ENCODE peak calls at places on chromosomes 2 and 18, in eight cellular contexts. One of them, this sample, is unnamed.

GRCh38 chr18:57446322-57446721 is 11.1 kb downstream of the ONECUT2 start:
- DNase-seq in RWPE1: no peak
- DNase-seq in neural progenitor cell: peak; percentile 75
- DNase-seq in HepG2: peak; percentile 31
- DNase-seq in mesothelial cell of epicardium: no peak
- DNase-seq in esophagus muscularis mucosa: peak; percentile 12
- DNase-seq in chondrocyte: no peak
- DNase-seq in A549: peak; percentile 58
- DNase-seq in this sample: peak; percentile 43

GRCh38 chr2:180622122-180622918 is 358.1 kb upstream of the UBE2E3 start:
- DNase-seq in A549: peak; percentile 33
- DNase-seq in esophagus muscularis mucosa: no peak
- DNase-seq in mesothelial cell of epicardium: no peak
- DNase-seq in chondrocyte: no peak
- DNase-seq in HepG2: no peak
- DNase-seq in RWPE1: no peak
- DNase-seq in neural progenitor cell: no peak
- DNase-seq in this sample: no peak

GRCh38 chr2:65528241-65528574 is 95.8 kb upstream of the SPRED2 start:
- DNase-seq in HepG2: no peak
- DNase-seq in neural progenitor cell: no peak
- DNase-seq in mesothelial cell of epicardium: no peak
- DNase-seq in chondrocyte: no peak
- DNase-seq in esophagus muscularis mucosa: no peak
- DNase-seq in A549: no peak
- DNase-seq in RWPE1: no peak
- DNase-seq in this sample: no peak

GRCh38 chr18:55233850-55234249 is 274.6 kb upstream of the CCDC68 start:
- DNase-seq in HepG2: no peak
- DNase-seq in chondrocyte: no peak
- DNase-seq in A549: no peak
- DNase-seq in esophagus muscularis mucosa: no peak
- DNase-seq in mesothelial cell of epicardium: no peak
- DNase-seq in neural progenitor cell: no peak
- DNase-seq in RWPE1: no peak
- DNase-seq in this sample: no peak

GRCh38 chr2:237859533-237860272 is at the start of gene RAMP1:
- DNase-seq in neural progenitor cell: peak; percentile 45
- DNase-seq in chondrocyte: no peak
- DNase-seq in RWPE1: no peak
- DNase-seq in esophagus muscularis mucosa: no peak
- DNase-seq in A549: no peak
- DNase-seq in mesothelial cell of epicardium: no peak
- DNase-seq in HepG2: no peak
- DNase-seq in this sample: peak; percentile 61

GRCh38 chr2:178870703-178871102 is 63.5 kb upstream of the TTN start:
- DNase-seq in HepG2: no peak
- DNase-seq in neural progenitor cell: no peak
- DNase-seq in esophagus muscularis mucosa: no peak
- DNase-seq in A549: no peak
- DNase-seq in RWPE1: peak; percentile 55
- DNase-seq in chondrocyte: no peak
- DNase-seq in mesothelial cell of epicardium: no peak
- DNase-seq in this sample: no peak

GRCh38 chr2:130922417-130922816 is 85.7 kb downstream of the ARHGEF4 start:
- DNase-seq in RWPE1: no peak
- DNase-seq in HepG2: no peak
- DNase-seq in A549: no peak
- DNase-seq in mesothelial cell of epicardium: no peak
- DNase-seq in esophagus muscularis mucosa: no peak
- DNase-seq in chondrocyte: no peak
- DNase-seq in neural progenitor cell: no peak
- DNase-seq in this sample: no peak

GRCh38 chr2:37389984-37390765 is 45.7 kb downstream of the QPCT start:
- DNase-seq in esophagus muscularis mucosa: peak; percentile 88
- DNase-seq in neural progenitor cell: no peak
- DNase-seq in mesothelial cell of epicardium: no peak
- DNase-seq in A549: peak; percentile 79
- DNase-seq in HepG2: peak; percentile 56
- DNase-seq in RWPE1: peak; percentile 93
- DNase-seq in chondrocyte: no peak
- DNase-seq in this sample: no peak

GRCh38 chr2:157898591-157898996 is 22.5 kb upstream of the ACVR1 start:
- DNase-seq in chondrocyte: no peak
- DNase-seq in mesothelial cell of epicardium: no peak
- DNase-seq in A549: peak; percentile 58
- DNase-seq in RWPE1: peak; percentile 64
- DNase-seq in neural progenitor cell: no peak
- DNase-seq in HepG2: no peak
- DNase-seq in esophagus muscularis mucosa: no peak
- DNase-seq in this sample: no peak

GRCh38 chr2:27960237-27960912 is 69.8 kb downstream of the BABAM2 start:
- DNase-seq in RWPE1: peak; percentile 4
- DNase-seq in neural progenitor cell: no peak
- DNase-seq in A549: no peak
- DNase-seq in chondrocyte: no peak
- DNase-seq in mesothelial cell of epicardium: no peak
- DNase-seq in esophagus muscularis mucosa: no peak
- DNase-seq in HepG2: no peak
- DNase-seq in this sample: no peak

GRCh38 chr18:50453014-50453680 is 78.3 kb downstream of the SKA1 start:
- DNase-seq in esophagus muscularis mucosa: no peak
- DNase-seq in mesothelial cell of epicardium: no peak
- DNase-seq in A549: no peak
- DNase-seq in neural progenitor cell: no peak
- DNase-seq in HepG2: no peak
- DNase-seq in RWPE1: no peak
- DNase-seq in chondrocyte: no peak
- DNase-seq in this sample: no peak

GRCh38 chr2:64092502-64092901 is 51.7 kb downstream of the PELI1 start:
- DNase-seq in neural progenitor cell: no peak
- DNase-seq in RWPE1: no peak
- DNase-seq in mesothelial cell of epicardium: no peak
- DNase-seq in chondrocyte: no peak
- DNase-seq in HepG2: no peak
- DNase-seq in esophagus muscularis mucosa: no peak
- DNase-seq in A549: no peak
- DNase-seq in this sample: no peak

GRCh38 chr2:120862254-120863172 is 126.8 kb downstream of the GLI2 start:
- DNase-seq in HepG2: no peak
- DNase-seq in chondrocyte: peak; percentile 85
- DNase-seq in esophagus muscularis mucosa: no peak
- DNase-seq in A549: no peak
- DNase-seq in RWPE1: no peak
- DNase-seq in mesothelial cell of epicardium: no peak
- DNase-seq in neural progenitor cell: no peak
- DNase-seq in this sample: no peak

GRCh38 chr2:29295843-29296242 is 180.6 kb downstream of the CLIP4 start:
- DNase-seq in RWPE1: peak; percentile 22
- DNase-seq in A549: peak; percentile 42
- DNase-seq in mesothelial cell of epicardium: no peak
- DNase-seq in neural progenitor cell: peak; percentile 52
- DNase-seq in HepG2: no peak
- DNase-seq in chondrocyte: no peak
- DNase-seq in esophagus muscularis mucosa: no peak
- DNase-seq in this sample: peak; percentile 27

GRCh38 chr2:235960011-235960715 is 208.0 kb downstream of the GBX2 start:
- DNase-seq in A549: no peak
- DNase-seq in RWPE1: no peak
- DNase-seq in HepG2: no peak
- DNase-seq in mesothelial cell of epicardium: no peak
- DNase-seq in esophagus muscularis mucosa: no peak
- DNase-seq in neural progenitor cell: no peak
- DNase-seq in chondrocyte: no peak
- DNase-seq in this sample: no peak

GRCh38 chr2:217731805-217732204 is 271.0 kb downstream of the TNS1 start:
- DNase-seq in RWPE1: no peak
- DNase-seq in esophagus muscularis mucosa: no peak
- DNase-seq in neural progenitor cell: no peak
- DNase-seq in chondrocyte: no peak
- DNase-seq in mesothelial cell of epicardium: no peak
- DNase-seq in HepG2: no peak
- DNase-seq in A549: no peak
- DNase-seq in this sample: no peak

GRCh38 chr2:197784956-197785941 is at the start of gene BOLL:
- DNase-seq in RWPE1: no peak
- DNase-seq in chondrocyte: peak; percentile 84
- DNase-seq in esophagus muscularis mucosa: no peak
- DNase-seq in neural progenitor cell: no peak
- DNase-seq in A549: no peak
- DNase-seq in mesothelial cell of epicardium: no peak
- DNase-seq in HepG2: no peak
- DNase-seq in this sample: no peak

GRCh38 chr2:128520787-128521186 is 202.1 kb upstream of the HS6ST1 start:
- DNase-seq in A549: no peak
- DNase-seq in mesothelial cell of epicardium: no peak
- DNase-seq in RWPE1: no peak
- DNase-seq in HepG2: no peak
- DNase-seq in neural progenitor cell: no peak
- DNase-seq in esophagus muscularis mucosa: no peak
- DNase-seq in chondrocyte: no peak
- DNase-seq in this sample: no peak

GRCh38 chr2:173032032-173032431 is 43.6 kb upstream of the MAP3K20 start:
- DNase-seq in A549: no peak
- DNase-seq in HepG2: no peak
- DNase-seq in esophagus muscularis mucosa: peak; percentile 85
- DNase-seq in chondrocyte: no peak
- DNase-seq in neural progenitor cell: no peak
- DNase-seq in mesothelial cell of epicardium: no peak
- DNase-seq in RWPE1: no peak
- DNase-seq in this sample: no peak

GRCh38 chr2:10864888-10865551 is 46.7 kb upstream of the KCNF1 start:
- DNase-seq in neural progenitor cell: no peak
- DNase-seq in RWPE1: no peak
- DNase-seq in esophagus muscularis mucosa: no peak
- DNase-seq in A549: no peak
- DNase-seq in chondrocyte: no peak
- DNase-seq in HepG2: no peak
- DNase-seq in mesothelial cell of epicardium: no peak
- DNase-seq in this sample: no peak

GRCh38 chr18:65753520-65753919 is 2.7 kb downstream of the CDH7 start:
- DNase-seq in RWPE1: no peak
- DNase-seq in mesothelial cell of epicardium: no peak
- DNase-seq in neural progenitor cell: peak; percentile 85
- DNase-seq in HepG2: peak; percentile 31
- DNase-seq in esophagus muscularis mucosa: no peak
- DNase-seq in chondrocyte: no peak
- DNase-seq in A549: peak; percentile 69
- DNase-seq in this sample: peak; percentile 60
- TF ChIP-seq CTCF in RWPE1: no peak
- TF ChIP-seq CTCF in mesothelial cell of epicardium: no peak
- TF ChIP-seq CTCF in neural progenitor cell: peak; percentile 77
- TF ChIP-seq CTCF in HepG2: peak; percentile 52
- TF ChIP-seq CTCF in esophagus muscularis mucosa: no peak
- TF ChIP-seq CTCF in chondrocyte: peak; percentile 69
- TF ChIP-seq CTCF in A549: no peak
- TF ChIP-seq CTCF in this sample: peak; percentile 68

DNA sequence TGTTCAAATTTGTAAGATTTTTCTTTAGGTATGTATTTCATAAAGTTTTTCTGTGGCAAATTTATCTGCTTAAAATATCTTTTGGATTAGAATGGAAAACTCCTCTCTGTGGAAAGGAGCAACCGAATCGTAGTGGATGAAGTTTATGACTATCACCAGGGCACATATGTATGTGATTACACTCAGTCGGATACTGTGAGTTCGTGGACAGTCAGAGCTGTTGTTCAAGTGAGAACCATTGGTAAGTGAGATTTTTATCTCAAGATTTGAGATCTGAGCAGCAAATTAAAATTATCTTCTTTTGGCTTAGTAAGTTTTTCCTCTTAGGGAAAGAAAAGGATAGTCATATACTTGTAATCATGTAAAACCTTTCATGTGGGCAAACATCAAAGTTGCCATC is 14.2 kb downstream of the IL18RAP start:
- DNase-seq in chondrocyte: no peak
- DNase-seq in RWPE1: no peak
- DNase-seq in mesothelial cell of epicardium: no peak
- DNase-seq in HepG2: no peak
- DNase-seq in neural progenitor cell: no peak
- DNase-seq in esophagus muscularis mucosa: no peak
- DNase-seq in A549: no peak
- DNase-seq in this sample: no peak
- TF ChIP-seq CTCF in chondrocyte: no peak
- TF ChIP-seq CTCF in RWPE1: no peak
- TF ChIP-seq CTCF in mesothelial cell of epicardium: no peak
- TF ChIP-seq CTCF in HepG2: no peak
- TF ChIP-seq CTCF in neural progenitor cell: no peak
- TF ChIP-seq CTCF in esophagus muscularis mucosa: no peak
- TF ChIP-seq CTCF in A549: no peak
- TF ChIP-seq CTCF in this sample: no peak

GRCh38 chr2:240875228-240876034 is 6.8 kb downstream of the AGXT start:
- DNase-seq in chondrocyte: peak; percentile 65
- DNase-seq in HepG2: no peak
- DNase-seq in mesothelial cell of epicardium: no peak
- DNase-seq in neural progenitor cell: no peak
- DNase-seq in RWPE1: no peak
- DNase-seq in esophagus muscularis mucosa: no peak
- DNase-seq in A549: no peak
- DNase-seq in this sample: no peak
- TF ChIP-seq CTCF in chondrocyte: no peak
- TF ChIP-seq CTCF in HepG2: peak; percentile 1
- TF ChIP-seq CTCF in mesothelial cell of epicardium: no peak
- TF ChIP-seq CTCF in neural progenitor cell: no peak
- TF ChIP-seq CTCF in RWPE1: no peak
- TF ChIP-seq CTCF in esophagus muscularis mucosa: no peak
- TF ChIP-seq CTCF in A549: no peak
- TF ChIP-seq CTCF in this sample: no peak

GRCh38 chr2:156339866-156340265 is 7.3 kb upstream of the NR4A2 start:
- DNase-seq in neural progenitor cell: no peak
- DNase-seq in chondrocyte: no peak
- DNase-seq in RWPE1: no peak
- DNase-seq in mesothelial cell of epicardium: no peak
- DNase-seq in HepG2: no peak
- DNase-seq in esophagus muscularis mucosa: no peak
- DNase-seq in A549: no peak
- DNase-seq in this sample: no peak
- TF ChIP-seq CTCF in neural progenitor cell: no peak
- TF ChIP-seq CTCF in chondrocyte: no peak
- TF ChIP-seq CTCF in RWPE1: no peak
- TF ChIP-seq CTCF in mesothelial cell of epicardium: no peak
- TF ChIP-seq CTCF in HepG2: no peak
- TF ChIP-seq CTCF in esophagus muscularis mucosa: no peak
- TF ChIP-seq CTCF in A549: no peak
- TF ChIP-seq CTCF in this sample: no peak

This sample was measured in nephron progenitor cell.